ENCODE peak calls at places on chromosome 18, in ten cellular contexts. W is T follicular helper cell, V is NCI-H187 treated with DMSO at 0.1 percent for 48 hours, N is HTR-8/SVneo, A is EL, S is body of pancreas, M is brain microvascular endothelial cell, O is kidney epithelial cell, Q is fibroblast of lung, E is GM12892. L is an unnamed sample.

GRCh38 chr18:74834424-74835309 is 237.0 kb downstream of the ZNF407 start:
- DNase-seq in W (no peak), V (no peak), N (no peak), A (no peak), S (no peak), M (peak; percentile 26), O (no peak), Q (no peak), E (no peak), L (no peak)

GRCh38 chr18:23134780-23135678 is at the start of gene CABLES1:
- DNase-seq in W (no peak), V (no peak), N (no peak), A (peak; percentile 64), S (peak; percentile 81), M (peak; percentile 43), O (no peak), Q (peak; percentile 36), E (peak; percentile 47), L (no peak)

GRCh38 chr18:75167137-75167536 is 41.8 kb downstream of the PTGR3 start:
- DNase-seq in W (no peak), V (no peak), N (no peak), A (no peak), S (no peak), M (no peak), O (no peak), Q (no peak), E (no peak), L (no peak)

GRCh38 chr18:22674300-22674699 is 256.6 kb upstream of the CTAGE1 start:
- DNase-seq in W (no peak), V (no peak), N (peak; percentile 45), A (peak; percentile 95), S (no peak), M (peak; percentile 96), O (peak; percentile 88), Q (peak; percentile 88), E (no peak), L (peak; percentile 91)

GRCh38 chr18:79583426-79583825 is 96.2 kb upstream of the CTDP1 start:
- DNase-seq in W (no peak), V (no peak), N (no peak), A (no peak), S (no peak), M (no peak), O (no peak), Q (no peak), E (no peak), L (no peak)

GRCh38 chr18:37272841-37273240 is 292.8 kb downstream of the CELF4 start:
- DNase-seq in W (no peak), V (no peak), N (no peak), A (no peak), S (no peak), M (no peak), O (no peak), Q (no peak), E (no peak), L (no peak)

GRCh38 chr18:32093106-32093511 is 1.4 kb downstream of the RNF138 start:
- DNase-seq in W (no peak), V (no peak), N (peak; percentile 10), A (peak; percentile 56), S (peak; percentile 63), M (peak; percentile 37), O (no peak), Q (peak; percentile 67), E (peak; percentile 41), L (peak; percentile 33)

GRCh38 chr18:74281639-74282358 is 10.0 kb downstream of the CYB5A start:
- DNase-seq in W (no peak), V (no peak), N (no peak), A (no peak), S (no peak), M (no peak), O (no peak), Q (peak; percentile 37), E (no peak), L (no peak)

GRCh38 chr18:21444465-21445023 is 156.0 kb downstream of the ESCO1 start:
- DNase-seq in W (no peak), V (no peak), N (peak; percentile 42), A (peak; percentile 65), S (peak; percentile 43), M (peak; percentile 36), O (no peak), Q (peak; percentile 78), E (peak; percentile 12), L (peak; percentile 47)

GRCh38 chr18:75114231-75114630 is 94.7 kb downstream of the PTGR3 start:
- DNase-seq in W (no peak), V (no peak), N (no peak), A (no peak), S (no peak), M (no peak), O (no peak), Q (no peak), E (no peak), L (no peak)

GRCh38 chr18:475202-475624 is 25.3 kb downstream of the COLEC12 start:
- DNase-seq in W (no peak), V (no peak), N (peak; percentile 63), A (peak; percentile 90), S (no peak), M (peak; percentile 58), O (no peak), Q (peak; percentile 42), E (no peak), L (no peak)

GRCh38 chr18:77055429-77056310 is 76.9 kb downstream of the MBP start:
- DNase-seq in W (no peak), V (no peak), N (no peak), A (no peak), S (no peak), M (no peak), O (no peak), Q (no peak), E (no peak), L (no peak)

GRCh38 chr18:10020176-10020575 is 106.4 kb downstream of the VAPA start:
- DNase-seq in W (no peak), V (peak; percentile 95), N (no peak), A (peak; percentile 14), S (no peak), M (no peak), O (no peak), Q (no peak), E (no peak), L (no peak)

L was measured in stromal cell of bone marrow.